ENCODE peak calls at places on chromosomes 1 and 21, in eight cellular contexts. X is RPMI7951; L is fibroblast of lung; R is NCI-H1092; M is Peyer's patch; U is effector CD4-positive, alpha-beta T cell; Y is ureter; O is sigmoid colon. T is an unnamed sample.

GRCh38 chr1:40344597-40344996 is 27.5 kb upstream of the COL9A2 start:
- DNase-seq in M (no peak), U (no peak), Y (peak), R (no peak), O (peak), X (peak), L (peak), T (no peak)

GRCh38 chr1:116334015-116334547 is 39.0 kb upstream of the ATP1A1 start:
- DNase-seq in U (no peak), O (no peak), R (no peak), Y (no peak), X (peak), L (peak), M (peak), T (no peak)

GRCh38 chr1:44059181-44059661 is 28.0 kb upstream of the SLC6A9 start:
- DNase-seq in M (no peak), Y (no peak), R (no peak), X (no peak), U (no peak), L (no peak), O (no peak), T (no peak)

GRCh38 chr1:89260575-89261275 is 11.9 kb downstream of the GBP5 start:
- DNase-seq in U (no peak), R (no peak), O (no peak), L (no peak), X (peak), M (no peak), Y (no peak), T (no peak)

GRCh38 chr21:31289702-31290101 is 54.4 kb downstream of the TIAM1 start:
- DNase-seq in M (no peak), Y (no peak), X (no peak), L (no peak), U (no peak), R (no peak), O (no peak), T (no peak)

GRCh38 chr1:180254854-180255253 is 24.8 kb downstream of the LHX4 start:
- DNase-seq in X (no peak), O (peak), L (no peak), Y (no peak), R (no peak), M (no peak), U (no peak), T (no peak)

GRCh38 chr1:85454214-85454613 is 10.7 kb downstream of the DDAH1 start:
- DNase-seq in O (no peak), Y (no peak), M (no peak), X (no peak), R (no peak), U (no peak), L (no peak), T (no peak)

GRCh38 chr1:165287781-165288180 is 68.7 kb downstream of the LMX1A start:
- DNase-seq in R (no peak), X (no peak), U (no peak), Y (no peak), L (no peak), M (no peak), O (no peak), T (no peak)

GRCh38 chr1:94411217-94411616 is 7.0 kb upstream of the ABCD3 start:
- DNase-seq in L (peak), R (no peak), X (no peak), M (no peak), U (no peak), Y (no peak), O (no peak), T (no peak)

GRCh38 chr1:5647226-5647625 is 345.0 kb downstream of the NPHP4 start:
- DNase-seq in U (no peak), Y (no peak), O (no peak), R (no peak), X (no peak), L (no peak), M (no peak), T (no peak)

GRCh38 chr1:30715216-30715615 is 8.2 kb downstream of the MATN1 start:
- DNase-seq in M (no peak), L (no peak), O (no peak), R (no peak), U (no peak), Y (no peak), X (no peak), T (no peak)

GRCh38 chr1:230292739-230293720 is 133.1 kb downstream of the PGBD5 start:
- DNase-seq in Y (no peak), L (no peak), U (no peak), O (peak), X (no peak), R (peak), M (no peak), T (no peak)

GRCh38 chr1:57824535-57824934 is 400.7 kb upstream of the DAB1 start:
- DNase-seq in M (no peak), U (no peak), X (no peak), L (no peak), O (no peak), R (no peak), Y (no peak), T (no peak)

GRCh38 chr21:9738527-9738926 is 782.9 kb upstream of the TPTE start:
- DNase-seq in R (no peak), X (no peak), Y (no peak), M (no peak), O (no peak), L (no peak), U (no peak), T (no peak)

GRCh38 chr21:16195476-16195875 is 465.7 kb downstream of the USP25 start:
- DNase-seq in R (no peak), Y (no peak), X (no peak), L (peak), U (no peak), O (no peak), M (no peak), T (peak)

GRCh38 chr1:210233495-210234253 is 1.1 kb downstream of the SERTAD4 start:
- DNase-seq in U (no peak), L (peak), O (peak), Y (peak), M (no peak), X (peak), R (peak), T (peak)

GRCh38 chr1:73813726-73814125 is 384.2 kb downstream of the LRRIQ3 start:
- DNase-seq in X (no peak), U (no peak), L (no peak), M (no peak), R (no peak), O (no peak), Y (no peak), T (no peak)

GRCh38 chr21:27329255-27329851 is 362.5 kb upstream of the ADAMTS5 start:
- DNase-seq in R (no peak), O (peak), L (peak), U (no peak), Y (no peak), M (no peak), X (no peak), T (no peak)

GRCh38 chr1:22814176-22815042 is 103.8 kb downstream of the EPHB2 start:
- DNase-seq in M (no peak), X (peak), U (no peak), O (peak), Y (peak), R (peak), L (peak), T (no peak)

GRCh38 chr1:19646366-19646765 is 2.3 kb downstream of the NBL1 start:
- DNase-seq in U (no peak), L (no peak), R (no peak), M (peak), O (no peak), Y (peak), X (peak), T (no peak)

GRCh38 chr1:199010492-199010891 is 371.7 kb downstream of the PTPRC start:
- DNase-seq in U (no peak), Y (no peak), L (no peak), O (no peak), X (no peak), R (no peak), M (no peak), T (no peak)

GRCh38 chr21:35257413-35257812 is 208.3 kb upstream of the RUNX1 start:
- DNase-seq in Y (no peak), R (peak), O (peak), M (no peak), L (peak), U (no peak), X (peak), T (peak)

GRCh38 chr1:52927219-52928082 is at the start of gene SCP2:
- DNase-seq in U (peak), O (peak), X (peak), M (peak), Y (peak), R (peak), L (peak), T (no peak)

GRCh38 chr1:46445773-46446256 is 43.8 kb upstream of the DMBX1 start:
- DNase-seq in R (no peak), L (no peak), O (no peak), U (no peak), Y (no peak), X (no peak), M (no peak), T (no peak)

GRCh38 chr1:3369437-3370076 is 84.9 kb upstream of the ARHGEF16 start:
- DNase-seq in U (no peak), R (no peak), Y (peak), L (peak), X (peak), O (peak), M (no peak), T (peak)

GRCh38 chr1:178485467-178486098 is 11.2 kb downstream of the CLEC20A start:
- DNase-seq in X (no peak), M (no peak), R (no peak), O (no peak), U (no peak), L (no peak), Y (no peak), T (no peak)

GRCh38 chr1:241654019-241654418 is 1.9 kb downstream of the WDR64 start:
- DNase-seq in Y (no peak), M (no peak), U (no peak), L (no peak), R (no peak), O (no peak), X (no peak), T (no peak)